ENCODE peak calls at places on chromosomes 7 and 10, in nine cellular contexts. E, Z, F, R, D, J, U, L and H are unnamed samples.

GRCh38 chr10:3538850-3539531 is 246.0 kb downstream of the KLF6 start:
- DNase-seq in E (no peak), Z (no peak), F (no peak), R (peak; percentile 50), D (no peak), J (no peak), U (no peak), L (no peak), H (no peak)

GRCh38 chr10:44370731-44371248 is 14.1 kb downstream of the CXCL12 start:
- DNase-seq in E (no peak), Z (peak; percentile 85), F (no peak), R (no peak), D (no peak), J (no peak), U (no peak), L (no peak), H (no peak)

GRCh38 chr7:130095812-130096211 is 25.5 kb downstream of the KLHDC10 start:
- DNase-seq in E (no peak), Z (no peak), F (no peak), R (no peak), D (no peak), J (no peak), U (no peak), L (no peak), H (no peak)

GRCh38 chr7:142614116-142614515 is 135.2 kb upstream of the PRSS1 start:
- DNase-seq in E (no peak), Z (no peak), F (no peak), R (no peak), D (no peak), J (no peak), U (no peak), L (no peak), H (no peak)

GRCh38 chr10:57917019-57917418 is 350.7 kb downstream of the IPMK start:
- DNase-seq in E (no peak), Z (no peak), F (peak; percentile 1), R (no peak), D (no peak), J (no peak), U (no peak), L (no peak), H (no peak)

GRCh38 chr10:116766241-116767198 is 24.2 kb upstream of the HSPA12A start:
- DNase-seq in E (no peak), Z (peak; percentile 28), F (no peak), R (no peak), D (no peak), J (no peak), U (no peak), L (no peak), H (no peak)

GRCh38 chr10:75959209-75959608 is 527.8 kb downstream of the LRMDA start:
- DNase-seq in E (no peak), Z (no peak), F (no peak), R (peak; percentile 50), D (no peak), J (peak; percentile 54), U (peak; percentile 80), L (no peak), H (no peak)

GRCh38 chr7:157513162-157513621 is 176.4 kb downstream of the DNAJB6 start:
- DNase-seq in E (no peak), Z (no peak), F (no peak), R (peak; percentile 30), D (no peak), J (no peak), U (no peak), L (no peak), H (no peak)

GRCh38 chr7:103712991-103713778 is 267.2 kb upstream of the SLC26A5 start:
- DNase-seq in E (no peak), Z (no peak), F (no peak), R (no peak), D (no peak), J (no peak), U (no peak), L (no peak), H (no peak)

GRCh38 chr10:117429644-117430043 is 54.4 kb upstream of the PDZD8 start:
- DNase-seq in E (no peak), Z (no peak), F (no peak), R (no peak), D (no peak), J (no peak), U (no peak), L (no peak), H (no peak)

GRCh38 chr7:123120286-123120685 is 79.5 kb downstream of the SLC13A1 start:
- DNase-seq in E (no peak), Z (no peak), F (no peak), R (no peak), D (no peak), J (no peak), U (no peak), L (no peak), H (no peak)
- TF ChIP-seq REST in E (no peak), Z (no peak), F (no peak), R (no peak), D (no peak), J (no peak), U (no peak), L (no peak), H (no peak)

GRCh38 chr7:83546586-83546985 is 102.4 kb downstream of the SEMA3E start:
- DNase-seq in E (no peak), Z (no peak), F (no peak), R (peak; percentile 19), D (no peak), J (no peak), U (no peak), L (no peak), H (no peak)

GRCh38 chr7:83548250-83548649 is 100.7 kb downstream of the SEMA3E start:
- DNase-seq in E (no peak), Z (no peak), F (no peak), R (no peak), D (no peak), J (no peak), U (no peak), L (no peak), H (no peak)

GRCh38 chr7:83550100-83550499 is 98.8 kb downstream of the SEMA3E start:
- DNase-seq in E (no peak), Z (no peak), F (no peak), R (no peak), D (no peak), J (no peak), U (no peak), L (no peak), H (no peak)

DNA sequence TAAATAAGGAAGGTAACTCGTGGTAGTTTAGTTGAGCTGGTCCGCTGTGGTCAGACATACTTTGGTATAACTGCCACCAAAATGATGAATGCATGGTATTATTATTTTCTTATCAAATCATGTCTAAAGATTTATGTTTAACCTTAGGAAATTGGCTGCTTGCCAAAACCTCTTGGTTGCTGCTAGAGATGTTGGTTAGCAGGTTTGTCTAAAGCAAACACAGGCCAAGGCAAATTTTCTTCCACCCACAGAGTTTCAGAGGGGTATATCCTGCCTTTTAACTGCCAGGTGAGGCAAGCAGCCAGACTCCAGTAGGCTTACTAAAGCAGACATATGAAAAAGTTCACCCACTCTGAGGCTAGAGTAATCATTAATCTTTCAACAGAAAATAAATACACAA is 101.4 kb downstream of the SEMA3E start:
- DNase-seq in E (no peak), Z (no peak), F (peak; percentile 10), R (peak; percentile 82), D (peak; percentile 38), J (no peak), U (peak; percentile 6), L (no peak), H (no peak)
- TF ChIP-seq REST in E (no peak), Z (no peak), F (no peak), R (no peak), D (no peak), J (no peak), U (no peak), L (no peak), H (no peak)

GRCh38 chr7:50496541-50496940 is 46.4 kb upstream of the FIGNL1 start:
- DNase-seq in E (no peak), Z (no peak), F (peak; percentile 51), R (no peak), D (no peak), J (no peak), U (no peak), L (no peak), H (no peak)

GRCh38 chr7:50497068-50497642 is 47.0 kb upstream of the FIGNL1 start:
- DNase-seq in E (peak; percentile 21), Z (no peak), F (peak; percentile 81), R (no peak), D (no peak), J (no peak), U (no peak), L (no peak), H (no peak)

GRCh38 chr7:50492770-50493519 is 42.8 kb upstream of the FIGNL1 start:
- DNase-seq in E (no peak), Z (no peak), F (no peak), R (no peak), D (no peak), J (peak; percentile 18), U (no peak), L (no peak), H (no peak)

GRCh38 chr7:50497968-50498367 is 47.8 kb upstream of the FIGNL1 start:
- DNase-seq in E (no peak), Z (no peak), F (peak; percentile 32), R (no peak), D (no peak), J (no peak), U (no peak), L (no peak), H (no peak)

GRCh38 chr7:50495746-50496145 is 45.6 kb upstream of the FIGNL1 start:
- DNase-seq in E (no peak), Z (no peak), F (no peak), R (no peak), D (no peak), J (no peak), U (no peak), L (no peak), H (no peak)
- TF ChIP-seq REST in E (no peak), Z (no peak), F (no peak), R (no peak), D (no peak), J (no peak), U (no peak), L (no peak), H (no peak)

DNA sequence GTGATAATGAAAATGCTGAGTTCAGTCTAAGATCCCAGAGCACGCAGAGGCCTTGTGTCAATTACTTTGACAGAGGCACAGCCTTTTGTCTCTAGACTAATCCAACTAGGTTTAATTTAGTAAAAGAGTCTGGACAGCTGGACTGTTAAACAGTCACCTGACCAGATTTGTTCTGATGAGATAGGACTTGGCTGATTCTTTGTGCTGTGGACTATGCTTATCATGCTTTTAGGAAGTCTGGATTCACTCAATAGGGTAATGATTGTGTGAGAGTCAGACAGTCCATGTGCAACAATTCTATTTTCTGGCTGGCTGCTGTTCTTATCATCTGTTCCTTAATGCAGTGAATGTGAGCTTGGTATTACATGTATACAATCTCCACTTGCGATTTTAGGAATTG is 157.4 kb upstream of the MAGI2 start:
- DNase-seq in E (no peak), Z (no peak), F (peak; percentile 66), R (no peak), D (no peak), J (no peak), U (no peak), L (no peak), H (no peak)
- TF ChIP-seq REST in E (no peak), Z (no peak), F (no peak), R (no peak), D (no peak), J (no peak), U (no peak), L (no peak), H (no peak)

GRCh38 chr10:89463846-89464537 is 49.6 kb downstream of the IFIT5 start:
- DNase-seq in E (no peak), Z (no peak), F (no peak), R (no peak), D (no peak), J (no peak), U (no peak), L (no peak), H (no peak)
- TF ChIP-seq REST in E (no peak), Z (no peak), F (no peak), R (no peak), D (no peak), J (no peak), U (no peak), L (no peak), H (no peak)